ENCODE peak calls at places on chromosomes 11 and 22, in eight cellular contexts. One of them, this sample, is unnamed.

GRCh38 chr22:29251981-29252978 is 15.5 kb downstream of the RHBDD3 start:
- DNase-seq in esophagus muscularis mucosa: peak
- DNase-seq in H1: no peak
- DNase-seq in stomach: peak
- DNase-seq in sigmoid colon: no peak
- DNase-seq in A549: no peak
- DNase-seq in transverse colon: no peak
- DNase-seq in suprapubic skin: peak
- DNase-seq in this sample: no peak

GRCh38 chr22:49948958-49949913 is 11.3 kb upstream of the PIM3 start:
- DNase-seq in sigmoid colon: no peak
- DNase-seq in esophagus muscularis mucosa: no peak
- DNase-seq in H1: no peak
- DNase-seq in A549: peak
- DNase-seq in suprapubic skin: no peak
- DNase-seq in stomach: peak
- DNase-seq in transverse colon: peak
- DNase-seq in this sample: no peak

GRCh38 chr11:75574698-75575265 is 12.7 kb downstream of the SERPINH1 start:
- DNase-seq in suprapubic skin: no peak
- DNase-seq in A549: no peak
- DNase-seq in transverse colon: no peak
- DNase-seq in esophagus muscularis mucosa: no peak
- DNase-seq in H1: no peak
- DNase-seq in stomach: no peak
- DNase-seq in sigmoid colon: no peak
- DNase-seq in this sample: no peak

GRCh38 chr11:88484873-88485621 is 147.5 kb upstream of the CTSC start:
- DNase-seq in A549: peak
- DNase-seq in stomach: no peak
- DNase-seq in sigmoid colon: no peak
- DNase-seq in H1: peak
- DNase-seq in esophagus muscularis mucosa: no peak
- DNase-seq in transverse colon: peak
- DNase-seq in suprapubic skin: no peak
- DNase-seq in this sample: no peak

GRCh38 chr11:64146036-64146943 is 19.6 kb downstream of the MACROD1 start:
- DNase-seq in stomach: peak
- DNase-seq in H1: peak
- DNase-seq in sigmoid colon: no peak
- DNase-seq in esophagus muscularis mucosa: no peak
- DNase-seq in suprapubic skin: no peak
- DNase-seq in A549: peak
- DNase-seq in transverse colon: peak
- DNase-seq in this sample: peak

GRCh38 chr11:108222686-108223448 is at the start of gene ATM:
- DNase-seq in transverse colon: peak
- DNase-seq in esophagus muscularis mucosa: peak
- DNase-seq in sigmoid colon: peak
- DNase-seq in H1: peak
- DNase-seq in A549: peak
- DNase-seq in suprapubic skin: peak
- DNase-seq in stomach: peak
- DNase-seq in this sample: peak

GRCh38 chr11:112085822-112086421 is 634 bp downstream of the TIMM8B start:
- DNase-seq in A549: peak
- DNase-seq in sigmoid colon: no peak
- DNase-seq in transverse colon: peak
- DNase-seq in esophagus muscularis mucosa: no peak
- DNase-seq in suprapubic skin: no peak
- DNase-seq in H1: peak
- DNase-seq in stomach: no peak
- DNase-seq in this sample: no peak

GRCh38 chr22:48464246-48464645 is 1363.4 kb downstream of the BRD1 start:
- DNase-seq in A549: no peak
- DNase-seq in esophagus muscularis mucosa: no peak
- DNase-seq in transverse colon: no peak
- DNase-seq in suprapubic skin: no peak
- DNase-seq in stomach: no peak
- DNase-seq in sigmoid colon: no peak
- DNase-seq in H1: no peak
- DNase-seq in this sample: no peak

GRCh38 chr11:65182258-65183170 is 786 bp downstream of the CAPN1 start:
- DNase-seq in transverse colon: peak
- DNase-seq in H1: no peak
- DNase-seq in esophagus muscularis mucosa: no peak
- DNase-seq in stomach: peak
- DNase-seq in sigmoid colon: peak
- DNase-seq in suprapubic skin: peak
- DNase-seq in A549: peak
- DNase-seq in this sample: no peak

GRCh38 chr11:693887-694562 is 997 bp downstream of the DEAF1 start:
- DNase-seq in suprapubic skin: no peak
- DNase-seq in A549: no peak
- DNase-seq in stomach: no peak
- DNase-seq in H1: no peak
- DNase-seq in esophagus muscularis mucosa: no peak
- DNase-seq in sigmoid colon: peak
- DNase-seq in transverse colon: peak
- DNase-seq in this sample: no peak

GRCh38 chr11:697028-697491 is 1.4 kb downstream of the TMEM80 start:
- DNase-seq in A549: no peak
- DNase-seq in transverse colon: no peak
- DNase-seq in sigmoid colon: no peak
- DNase-seq in stomach: no peak
- DNase-seq in H1: no peak
- DNase-seq in suprapubic skin: no peak
- DNase-seq in esophagus muscularis mucosa: no peak
- DNase-seq in this sample: no peak

GRCh38 chr11:694563-695331 is at the start of gene DEAF1:
- DNase-seq in transverse colon: peak
- DNase-seq in H1: peak
- DNase-seq in sigmoid colon: peak
- DNase-seq in stomach: peak
- DNase-seq in esophagus muscularis mucosa: peak
- DNase-seq in suprapubic skin: peak
- DNase-seq in A549: peak
- DNase-seq in this sample: peak

GRCh38 chr11:695332-695605 is 247 bp upstream of the DEAF1 start:
- DNase-seq in sigmoid colon: no peak
- DNase-seq in esophagus muscularis mucosa: no peak
- DNase-seq in transverse colon: no peak
- DNase-seq in stomach: no peak
- DNase-seq in suprapubic skin: no peak
- DNase-seq in A549: no peak
- DNase-seq in H1: no peak
- DNase-seq in this sample: no peak

GRCh38 chr11:695606-696381 is at the start of gene TMEM80:
- DNase-seq in transverse colon: peak
- DNase-seq in sigmoid colon: peak
- DNase-seq in H1: peak
- DNase-seq in esophagus muscularis mucosa: peak
- DNase-seq in suprapubic skin: peak
- DNase-seq in A549: peak
- DNase-seq in stomach: peak
- DNase-seq in this sample: peak
- TF ChIP-seq POLR2A in transverse colon: peak
- TF ChIP-seq POLR2A in sigmoid colon: peak
- TF ChIP-seq POLR2A in H1: no peak
- TF ChIP-seq POLR2A in esophagus muscularis mucosa: peak
- TF ChIP-seq POLR2A in suprapubic skin: no peak
- TF ChIP-seq POLR2A in A549: peak
- TF ChIP-seq POLR2A in stomach: no peak
- TF ChIP-seq POLR2A in this sample: peak

GRCh38 chr11:125569913-125570621 is 790 bp downstream of the EI24 start:
- DNase-seq in suprapubic skin: no peak
- DNase-seq in esophagus muscularis mucosa: no peak
- DNase-seq in stomach: peak
- DNase-seq in transverse colon: no peak
- DNase-seq in sigmoid colon: no peak
- DNase-seq in A549: no peak
- DNase-seq in H1: no peak
- DNase-seq in this sample: no peak
- TF ChIP-seq EP300 in suprapubic skin: no peak
- TF ChIP-seq EP300 in esophagus muscularis mucosa: no peak
- TF ChIP-seq EP300 in stomach: no peak
- TF ChIP-seq EP300 in transverse colon: no peak
- TF ChIP-seq EP300 in sigmoid colon: no peak
- TF ChIP-seq EP300 in A549: no peak
- TF ChIP-seq EP300 in H1: no peak
- TF ChIP-seq EP300 in this sample: no peak

GRCh38 chr22:37801946-37802309 is 5.8 kb upstream of the GCAT start:
- DNase-seq in A549: peak
- DNase-seq in sigmoid colon: no peak
- DNase-seq in transverse colon: no peak
- DNase-seq in esophagus muscularis mucosa: no peak
- DNase-seq in stomach: no peak
- DNase-seq in suprapubic skin: no peak
- DNase-seq in H1: no peak
- DNase-seq in this sample: no peak
- TF ChIP-seq POLR2A in A549: no peak
- TF ChIP-seq POLR2A in sigmoid colon: no peak
- TF ChIP-seq POLR2A in transverse colon: no peak
- TF ChIP-seq POLR2A in esophagus muscularis mucosa: no peak
- TF ChIP-seq POLR2A in stomach: no peak
- TF ChIP-seq POLR2A in suprapubic skin: no peak
- TF ChIP-seq POLR2A in H1: no peak
- TF ChIP-seq POLR2A in this sample: no peak

GRCh38 chr11:57444362-57445074 is 15.8 kb upstream of the RTN4RL2 start:
- DNase-seq in esophagus muscularis mucosa: no peak
- DNase-seq in sigmoid colon: no peak
- DNase-seq in suprapubic skin: no peak
- DNase-seq in H1: no peak
- DNase-seq in transverse colon: no peak
- DNase-seq in stomach: no peak
- DNase-seq in A549: peak
- DNase-seq in this sample: no peak
- TF ChIP-seq EP300 in esophagus muscularis mucosa: no peak
- TF ChIP-seq EP300 in sigmoid colon: no peak
- TF ChIP-seq EP300 in suprapubic skin: no peak
- TF ChIP-seq EP300 in H1: no peak
- TF ChIP-seq EP300 in transverse colon: no peak
- TF ChIP-seq EP300 in stomach: no peak
- TF ChIP-seq EP300 in A549: peak
- TF ChIP-seq EP300 in this sample: no peak

DNA sequence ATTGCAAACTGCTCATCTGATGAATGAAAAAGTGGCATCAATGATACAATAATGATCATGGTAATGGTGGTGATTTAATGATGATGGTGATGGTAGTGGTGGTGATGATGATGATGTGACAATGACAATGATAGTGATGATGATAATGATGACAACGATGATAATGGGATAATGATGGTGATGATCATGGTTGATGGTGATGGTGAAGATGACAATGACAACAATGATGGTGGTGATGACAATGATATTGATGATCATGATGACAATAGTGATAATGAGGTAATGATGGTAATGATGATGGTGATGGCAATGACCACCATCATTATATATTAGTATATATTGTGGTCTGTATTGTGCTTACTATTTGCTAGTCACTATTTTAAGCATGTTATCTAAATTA is 474.3 kb downstream of the TBC1D22A start:
- DNase-seq in sigmoid colon: no peak
- DNase-seq in H1: no peak
- DNase-seq in esophagus muscularis mucosa: no peak
- DNase-seq in suprapubic skin: no peak
- DNase-seq in A549: no peak
- DNase-seq in transverse colon: no peak
- DNase-seq in stomach: no peak
- DNase-seq in this sample: no peak
- TF ChIP-seq POLR2A in sigmoid colon: no peak
- TF ChIP-seq POLR2A in H1: no peak
- TF ChIP-seq POLR2A in esophagus muscularis mucosa: no peak
- TF ChIP-seq POLR2A in suprapubic skin: no peak
- TF ChIP-seq POLR2A in A549: no peak
- TF ChIP-seq POLR2A in transverse colon: no peak
- TF ChIP-seq POLR2A in stomach: no peak
- TF ChIP-seq POLR2A in this sample: no peak

This sample was measured in tibial nerve.